ENCODE peak calls at places on chromosomes 11 and 22, in nine cellular contexts. W, P, B, A, N, Z, O, T and G are unnamed samples.

GRCh38 chr22:50072714-50073538 is 12.3 kb downstream of the MLC1 start:
- DNase-seq in A (no peak), P (no peak), Z (no peak), T (no peak), W (no peak), O (no peak), B (no peak), N (no peak), G (no peak)

GRCh38 chr22:47006433-47006832 is 244.0 kb downstream of the TBC1D22A start:
- DNase-seq in A (no peak), N (no peak), B (no peak), P (no peak), O (no peak), Z (no peak), W (no peak), T (no peak), G (no peak)

GRCh38 chr22:25076281-25076680 is 123.4 kb upstream of the CRYBB3 start:
- DNase-seq in A (no peak), N (no peak), O (no peak), W (no peak), P (no peak), Z (no peak), B (no peak), T (peak), G (no peak)

GRCh38 chr22:23714596-23715588 is 24.1 kb downstream of the RGL4 start:
- DNase-seq in O (no peak), Z (no peak), A (no peak), B (no peak), N (no peak), W (no peak), T (no peak), P (no peak), G (no peak)

GRCh38 chr22:20084547-20085413 is 4.7 kb downstream of the DGCR8 start:
- DNase-seq in T (peak), N (no peak), Z (no peak), A (no peak), B (no peak), O (no peak), W (no peak), P (no peak), G (no peak)

GRCh38 chr11:117832511-117832910 is 8.0 kb upstream of the FXYD2 start:
- DNase-seq in B (no peak), A (no peak), Z (no peak), P (peak), W (no peak), N (no peak), O (no peak), T (no peak), G (no peak)

GRCh38 chr11:72475359-72475758 is 41.0 kb upstream of the CLPB start:
- DNase-seq in T (no peak), N (peak), W (no peak), Z (no peak), A (no peak), B (no peak), P (no peak), O (no peak), G (no peak)

GRCh38 chr11:123885570-123885969 is at the start of gene TMEM225:
- DNase-seq in A (no peak), O (no peak), Z (no peak), P (no peak), W (no peak), N (no peak), T (no peak), B (no peak), G (no peak)

GRCh38 chr11:7499046-7499445 is 13.7 kb downstream of the OLFML1 start:
- DNase-seq in Z (no peak), B (no peak), P (no peak), O (no peak), W (no peak), T (no peak), N (no peak), A (no peak), G (no peak)

GRCh38 chr22:32584650-32585049 is 110.0 kb downstream of the FBXO7 start:
- DNase-seq in N (peak), P (peak), A (no peak), Z (no peak), O (no peak), T (no peak), W (no peak), B (no peak), G (no peak)

GRCh38 chr11:95650271-95650670 is 139.3 kb downstream of the FAM76B start:
- DNase-seq in P (no peak), T (peak), N (no peak), O (no peak), A (no peak), B (no peak), W (no peak), Z (no peak), G (no peak)

GRCh38 chr22:24952837-24953293 is 349 bp downstream of the KIAA1671 start:
- DNase-seq in W (peak), T (peak), O (no peak), Z (no peak), A (peak), N (peak), P (peak), B (no peak), G (no peak)

GRCh38 chr11:113373306-113373705 is 14.3 kb upstream of the ANKK1 start:
- DNase-seq in W (no peak), A (no peak), B (no peak), P (no peak), T (no peak), O (no peak), N (peak), Z (no peak), G (no peak)

GRCh38 chr11:68212421-68213134 is 518 bp downstream of the KMT5B start:
- DNase-seq in Z (peak), B (peak), P (peak), O (peak), T (peak), A (peak), N (peak), W (peak), G (peak)

GRCh38 chr11:103624708-103625623 is 411.5 kb upstream of the DDI1 start:
- DNase-seq in P (no peak), N (peak), B (no peak), T (peak), O (no peak), Z (peak), W (no peak), A (no peak), G (no peak)

GRCh38 chr11:76120513-76121081 is 85.7 kb downstream of the WNT11 start:
- DNase-seq in W (no peak), N (no peak), B (no peak), P (no peak), Z (no peak), T (peak), A (no peak), O (no peak), G (no peak)

GRCh38 chr11:131370090-131370751 is at the start of gene NTM:
- DNase-seq in T (peak), O (no peak), P (peak), N (peak), W (peak), B (no peak), A (no peak), Z (no peak), G (no peak)

GRCh38 chr11:69160296-69161116 is 4.8 kb downstream of the SMIM38 start:
- DNase-seq in W (no peak), Z (no peak), O (no peak), T (no peak), B (no peak), P (no peak), N (no peak), A (no peak), G (no peak)

GRCh38 chr11:75286826-75287465 is 46.4 kb downstream of the TPBGL start:
- DNase-seq in N (no peak), W (no peak), Z (no peak), A (no peak), T (no peak), O (no peak), B (no peak), P (no peak), G (no peak)

GRCh38 chr11:3200388-3201111 is 18.1 kb downstream of the MRGPRG start:
- DNase-seq in P (peak), Z (no peak), W (no peak), A (no peak), O (no peak), B (peak), N (no peak), T (no peak), G (no peak)

GRCh38 chr11:66852466-66853241 is 4.2 kb upstream of the LRFN4 start:
- DNase-seq in N (no peak), B (no peak), W (no peak), T (no peak), P (no peak), O (no peak), A (no peak), Z (no peak), G (no peak)

GRCh38 chr11:125166347-125166841 is 1.8 kb downstream of the PKNOX2 start:
- DNase-seq in O (no peak), P (peak), W (peak), B (no peak), N (peak), Z (no peak), A (no peak), T (peak), G (no peak)

GRCh38 chr11:134142536-134142935 is 73.7 kb downstream of the JAM3 start:
- DNase-seq in T (no peak), A (no peak), O (no peak), Z (no peak), B (no peak), N (no peak), P (no peak), W (no peak), G (no peak)

GRCh38 chr11:99154277-99154676 is 133.5 kb downstream of the CNTN5 start:
- DNase-seq in N (no peak), Z (no peak), T (no peak), A (no peak), W (no peak), B (no peak), O (no peak), P (no peak), G (no peak)

GRCh38 chr11:13465909-13466371 is 2.9 kb upstream of the BTBD10 start:
- DNase-seq in A (peak), W (no peak), B (no peak), T (no peak), P (no peak), N (peak), O (no peak), Z (no peak), G (no peak)

GRCh38 chr11:6850526-6850925 is 5.0 kb downstream of the OR10A5 start:
- DNase-seq in W (no peak), T (no peak), B (no peak), P (no peak), A (no peak), N (no peak), O (no peak), Z (no peak), G (no peak)

GRCh38 chr11:125085301-125086081 is 22.4 kb downstream of the SLC37A2 start:
- DNase-seq in N (no peak), W (no peak), B (no peak), T (peak), P (peak), A (no peak), Z (no peak), O (no peak), G (no peak)

GRCh38 chr11:12724301-12725046 is 50.3 kb downstream of the TEAD1 start:
- DNase-seq in B (no peak), Z (peak), A (peak), W (peak), N (peak), P (peak), O (no peak), T (peak), G (no peak)

GRCh38 chr11:2518983-2519340 is 74.2 kb downstream of the KCNQ1 start:
- DNase-seq in P (peak), Z (no peak), N (no peak), O (no peak), W (peak), A (no peak), B (no peak), T (no peak), G (no peak)

GRCh38 chr11:93921695-93922468 is 71.5 kb upstream of the VSTM5 start:
- DNase-seq in W (no peak), T (peak), Z (peak), P (no peak), A (peak), O (peak), N (peak), B (no peak), G (no peak)

GRCh38 chr22:30253205-30253852 is 6.8 kb upstream of the LIF start:
- DNase-seq in B (no peak), O (no peak), Z (no peak), P (peak), W (peak), T (no peak), N (peak), A (no peak), G (no peak)

GRCh38 chr11:74452366-74452765 is 15.0 kb downstream of the KCNE3 start:
- DNase-seq in T (no peak), Z (no peak), P (peak), O (no peak), B (no peak), N (no peak), A (no peak), W (no peak), G (no peak)

GRCh38 chr11:118437736-118438125 is 1.4 kb downstream of the KMT2A start:
- DNase-seq in T (peak), B (no peak), A (peak), N (no peak), W (peak), P (peak), O (no peak), Z (no peak), G (peak)

GRCh38 chr22:17198188-17199130 is 20.8 kb downstream of the ADA2 start:
- DNase-seq in P (no peak), B (no peak), A (no peak), O (no peak), W (peak), N (no peak), Z (no peak), T (peak), G (no peak)

GRCh38 chr11:133819916-133820315 is 25.4 kb downstream of the SPATA19 start:
- DNase-seq in W (no peak), T (no peak), B (no peak), O (no peak), P (peak), N (no peak), Z (no peak), A (no peak), G (no peak)

GRCh38 chr22:42414565-42415298 is 17.5 kb downstream of the NFAM1 start:
- DNase-seq in O (no peak), P (no peak), B (no peak), T (no peak), A (no peak), N (no peak), W (no peak), Z (no peak), G (no peak)

GRCh38 chr22:38107692-38108515 is 2.6 kb downstream of the BAIAP2L2 start:
- DNase-seq in T (no peak), P (no peak), W (no peak), O (no peak), Z (no peak), B (no peak), A (no peak), N (peak), G (no peak)